ENCODE peak calls at places on chromosomes 4 and X, in four cellular contexts. M is K562, V is GM12878, D is HepG2. W is an unnamed sample.

GRCh38 chr4:24674279-24674678 is 89.9 kb upstream of the DHX15 start:
- DNase-seq in M (no peak), V (no peak), D (no peak), W (no peak)

GRCh38 chr4:128310266-128310697 is 22.7 kb upstream of the PGRMC2 start:
- DNase-seq in M (no peak), V (no peak), D (peak; percentile 55), W (peak; percentile 51)

GRCh38 chr4:18844726-18845125 is 823.2 kb upstream of the LCORL start:
- DNase-seq in M (no peak), V (no peak), D (no peak), W (no peak)

GRCh38 chr4:158410272-158410671 is 111.4 kb upstream of the RXFP1 start:
- DNase-seq in M (no peak), V (no peak), D (no peak), W (no peak)

GRCh38 chr4:10158355-10158942 is 41.9 kb upstream of the WDR1 start:
- DNase-seq in M (no peak), V (no peak), D (peak; percentile 16), W (no peak)

GRCh38 chr4:57094482-57095223 is 15.5 kb downstream of the IGFBP7 start:
- DNase-seq in M (no peak), V (no peak), D (no peak), W (no peak)

GRCh38 chr4:27714073-27714472 is 853.4 kb downstream of the STIM2 start:
- DNase-seq in M (no peak), V (no peak), D (no peak), W (no peak)

GRCh38 chr4:156182269-156182668 is 228.6 kb upstream of the CTSO start:
- DNase-seq in M (no peak), V (no peak), D (no peak), W (no peak)

GRCh38 chr4:168128601-168129000 is 36.3 kb downstream of the ANXA10 start:
- DNase-seq in M (no peak), V (no peak), D (no peak), W (no peak)

GRCh38 chrX:150017868-150018267 is 79.6 kb upstream of the EOLA2 start:
- DNase-seq in M (no peak), V (no peak), D (no peak), W (no peak)

GRCh38 chrX:17591741-17592110 is 145.6 kb upstream of the SCML1 start:
- DNase-seq in M (no peak), V (no peak), D (no peak), W (no peak)

GRCh38 chr4:165326831-165327210 is 648 bp upstream of the MSMO1 start:
- DNase-seq in M (peak; percentile 54), V (no peak), D (peak; percentile 57), W (no peak)

GRCh38 chrX:134688839-134689238 is 30.6 kb upstream of the PLAC1 start:
- DNase-seq in M (no peak), V (no peak), D (no peak), W (no peak)

GRCh38 chr4:7635971-7636508 is 201.3 kb upstream of the PSAPL1 start:
- DNase-seq in M (no peak), V (no peak), D (no peak), W (no peak)

GRCh38 chr4:41550308-41550707 is 12.4 kb downstream of the LIMCH1 start:
- DNase-seq in M (no peak), V (no peak), D (no peak), W (no peak)

GRCh38 chr4:145566086-145566708 is 53.0 kb upstream of the MMAA start:
- DNase-seq in M (no peak), V (no peak), D (no peak), W (no peak)

GRCh38 chr4:133839326-133839725 is 362.3 kb downstream of the PABPC4L start:
- DNase-seq in M (no peak), V (no peak), D (no peak), W (no peak)

GRCh38 chr4:72457158-72457557 is 111.9 kb downstream of the ADAMTS3 start:
- DNase-seq in M (no peak), V (no peak), D (no peak), W (no peak)

GRCh38 chrX:139862208-139862607 is 70.6 kb downstream of the ATP11C start:
- DNase-seq in M (no peak), V (no peak), D (no peak), W (no peak)

GRCh38 chrX:154490021-154490413 is 412 bp downstream of the SLC10A3 start:
- DNase-seq in M (peak; percentile 28), V (no peak), D (no peak), W (no peak)

GRCh38 chrX:43969504-43970501 is 3.4 kb downstream of the NDP start:
- DNase-seq in M (no peak), V (no peak), D (no peak), W (no peak)

GRCh38 chr4:6038711-6039110 is 20.5 kb upstream of the C4orf50 start:
- DNase-seq in M (no peak), V (no peak), D (no peak), W (no peak)

GRCh38 chr4:38529189-38530115 is 134.5 kb upstream of the KLF3 start:
- DNase-seq in M (peak; percentile 91), V (peak; percentile 35), D (no peak), W (no peak)

GRCh38 chr4:185920691-185921260 is 108.8 kb upstream of the SORBS2 start:
- DNase-seq in M (no peak), V (no peak), D (no peak), W (no peak)

GRCh38 chr4:158649111-158649680 is 22.5 kb downstream of the C4orf46 start:
- DNase-seq in M (no peak), V (no peak), D (no peak), W (no peak)

GRCh38 chrX:63835361-63835760 is 50.3 kb upstream of the ARHGEF9 start:
- DNase-seq in M (no peak), V (no peak), D (no peak), W (no peak)

GRCh38 chrX:121754301-121754700 is 706.9 kb downstream of the GLUD2 start:
- DNase-seq in M (no peak), V (no peak), D (no peak), W (no peak)

GRCh38 chr4:122341906-122342305 is 36.9 kb upstream of the ADAD1 start:
- DNase-seq in M (no peak), V (no peak), D (no peak), W (no peak)

GRCh38 chr4:100649478-100649877 is 131.7 kb upstream of the EMCN start:
- DNase-seq in M (no peak), V (no peak), D (no peak), W (no peak)

GRCh38 chr4:14177987-14178386 is 550.5 kb upstream of the BOD1L1 start:
- DNase-seq in M (no peak), V (peak; percentile 88), D (no peak), W (no peak)

GRCh38 chrX:126697091-126697490 is 122.4 kb upstream of the PRR32 start:
- DNase-seq in M (no peak), V (no peak), D (no peak), W (no peak)

GRCh38 chrX:1433646-1434357 is 18.9 kb downstream of the ASMTL start:
- DNase-seq in M (no peak), V (no peak), D (no peak), W (no peak)

GRCh38 chr4:42446823-42447222 is 49.5 kb downstream of the SHISA3 start:
- DNase-seq in M (no peak), V (no peak), D (no peak), W (no peak)

GRCh38 chrX:153439977-153440376 is 5.9 kb downstream of the TREX2 start:
- DNase-seq in M (no peak), V (no peak), D (no peak), W (no peak)

GRCh38 chr4:4334798-4335520 is 44.9 kb downstream of the ZBTB49 start:
- DNase-seq in M (peak; percentile 55), V (no peak), D (peak; percentile 60), W (peak; percentile 79)

GRCh38 chrX:154441984-154442707 is 1.8 kb upstream of the FAM50A start:
- DNase-seq in M (no peak), V (no peak), D (no peak), W (no peak)

GRCh38 chr4:185004562-185005208 is 13.6 kb upstream of the HELT start:
- DNase-seq in M (no peak), V (no peak), D (no peak), W (no peak)

GRCh38 chrX:123013141-123013540 is 170.9 kb upstream of the GRIA3 start:
- DNase-seq in M (no peak), V (no peak), D (no peak), W (no peak)

DNA sequence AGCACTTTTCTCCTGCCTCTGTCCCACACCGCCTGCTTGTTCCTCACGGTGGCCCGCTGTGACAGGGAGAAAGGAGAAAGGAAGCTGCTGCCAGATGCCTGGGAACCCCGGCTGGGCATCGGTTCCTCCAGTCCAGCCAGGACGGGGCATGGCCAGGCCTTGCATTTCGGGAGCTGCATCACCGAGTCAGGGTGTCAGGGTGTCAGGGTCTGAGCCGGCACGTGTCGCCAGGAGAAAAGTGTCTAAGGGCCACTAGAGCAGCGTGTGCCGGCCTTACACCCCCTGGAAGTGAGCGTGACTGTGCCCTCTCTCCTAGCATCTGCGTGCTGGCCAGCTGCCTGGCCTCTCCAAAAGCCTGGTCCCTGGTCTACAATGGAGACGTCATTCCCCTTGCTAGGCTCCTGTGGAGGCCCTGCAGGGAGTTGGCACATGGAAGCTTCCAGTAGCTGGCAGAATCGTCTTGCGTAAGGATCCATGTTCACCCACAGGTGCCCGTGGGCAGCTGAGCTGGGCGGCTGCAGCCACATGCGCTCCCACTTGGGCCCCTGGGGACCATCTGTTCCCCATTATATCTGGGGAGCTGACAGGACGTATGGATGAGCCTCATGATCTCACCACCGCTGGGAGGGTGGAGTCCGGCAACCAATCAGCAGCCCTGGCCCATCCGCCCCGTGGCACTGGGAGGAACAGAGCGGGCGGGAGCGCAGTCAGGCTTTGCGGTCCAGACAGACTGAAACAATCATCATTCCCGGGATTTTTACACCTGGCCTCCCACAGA is 39.9 kb upstream of the HMX1 start:
- DNase-seq in M (no peak), V (no peak), D (no peak), W (peak; percentile 43)
- TF ChIP-seq CBX5 in M (no peak), V (no peak), D (no peak), W (no peak)

GRCh38 chrX:80511969-80512760 is 91.9 kb downstream of the TENT5D start:
- DNase-seq in M (peak; percentile 63), V (no peak), D (no peak), W (no peak)
- TF ChIP-seq SP1 in M (no peak), V (no peak), D (no peak), W (peak; percentile 34)

GRCh38 chrX:41406211-41406610 is 40.9 kb upstream of the NYX start:
- DNase-seq in M (no peak), V (no peak), D (no peak), W (no peak)
- TF ChIP-seq CBX5 in M (no peak), V (no peak), D (no peak), W (no peak)

GRCh38 chrX:56727531-56727930 is 1.5 kb upstream of the NBDY start:
- DNase-seq in M (no peak), V (no peak), D (no peak), W (no peak)
- TF ChIP-seq SP1 in M (no peak), V (no peak), D (no peak), W (no peak)